ENCODE peak calls at places on chromosome 1, in five cellular contexts. One of them, this sample, is unnamed.
A peak's percentile ranks its signal among the peaks of the same experiment; 100 is the strongest.

GRCh38 chr1:162497723-162498441 is at the start of gene UHMK1:
- DNase-seq in mucosa of descending colon: peak; percentile 94
- DNase-seq in HepG2: peak; percentile 89
- DNase-seq in spleen: peak; percentile 95
- DNase-seq in fibroblast of lung: peak; percentile 92
- DNase-seq in this sample: peak; percentile 90

GRCh38 chr1:98854137-98854536 is 150.5 kb downstream of the PLPPR5 start:
- DNase-seq in HepG2: no peak
- DNase-seq in mucosa of descending colon: no peak
- DNase-seq in spleen: no peak
- DNase-seq in fibroblast of lung: no peak
- DNase-seq in this sample: no peak

GRCh38 chr1:217095050-217095622 is 371.9 kb upstream of the ESRRG start:
- DNase-seq in mucosa of descending colon: no peak
- DNase-seq in fibroblast of lung: no peak
- DNase-seq in spleen: no peak
- DNase-seq in HepG2: no peak
- DNase-seq in this sample: no peak

GRCh38 chr1:40308036-40308727 is 8.9 kb downstream of the COL9A2 start:
- DNase-seq in mucosa of descending colon: no peak
- DNase-seq in spleen: no peak
- DNase-seq in fibroblast of lung: no peak
- DNase-seq in HepG2: no peak
- DNase-seq in this sample: no peak

GRCh38 chr1:245512181-245512888 is 357.6 kb downstream of the KIF26B start:
- DNase-seq in fibroblast of lung: peak; percentile 32
- DNase-seq in HepG2: no peak
- DNase-seq in spleen: no peak
- DNase-seq in mucosa of descending colon: no peak
- DNase-seq in this sample: no peak

GRCh38 chr1:205764578-205764977 is 10.7 kb downstream of the RAB29 start:
- DNase-seq in fibroblast of lung: no peak
- DNase-seq in HepG2: no peak
- DNase-seq in spleen: no peak
- DNase-seq in mucosa of descending colon: no peak
- DNase-seq in this sample: no peak

GRCh38 chr1:239718571-239718970 is 332.2 kb downstream of the CHRM3 start:
- DNase-seq in mucosa of descending colon: no peak
- DNase-seq in spleen: no peak
- DNase-seq in fibroblast of lung: no peak
- DNase-seq in HepG2: no peak
- DNase-seq in this sample: no peak

GRCh38 chr1:91948501-91949355 is 473 bp upstream of the BRDT start:
- DNase-seq in HepG2: no peak
- DNase-seq in fibroblast of lung: no peak
- DNase-seq in spleen: peak; percentile 75
- DNase-seq in mucosa of descending colon: no peak
- DNase-seq in this sample: no peak

GRCh38 chr1:11406845-11407244 is 72.1 kb upstream of the DISP3 start:
- DNase-seq in mucosa of descending colon: no peak
- DNase-seq in spleen: no peak
- DNase-seq in fibroblast of lung: no peak
- DNase-seq in HepG2: no peak
- DNase-seq in this sample: no peak

GRCh38 chr1:32072622-32073386 is at the start of gene TMEM39B:
- DNase-seq in fibroblast of lung: peak; percentile 96
- DNase-seq in spleen: peak; percentile 100
- DNase-seq in HepG2: peak; percentile 85
- DNase-seq in mucosa of descending colon: peak; percentile 98
- DNase-seq in this sample: peak; percentile 88
- H3K4me1 ChIP-seq in fibroblast of lung: peaks cover 7% of the 10 kb centered on the region
- H3K4me1 ChIP-seq in spleen: peaks cover 34% of the 10 kb centered on the region
- H3K4me1 ChIP-seq in HepG2: peaks cover 46% of the 10 kb centered on the region
- H3K4me1 ChIP-seq in mucosa of descending colon: peaks cover 14% of the 10 kb centered on the region
- H3K4me1 ChIP-seq in this sample: no peaks in the 10 kb centered on the region

GRCh38 chr1:212549503-212550017 is 59.0 kb upstream of the ATF3 start:
- DNase-seq in HepG2: no peak
- DNase-seq in spleen: no peak
- DNase-seq in fibroblast of lung: no peak
- DNase-seq in mucosa of descending colon: no peak
- DNase-seq in this sample: no peak
- H3K4me3 ChIP-seq in HepG2: no peak overlapping the region
- H3K4me3 ChIP-seq in spleen: no peak overlapping the region
- H3K4me3 ChIP-seq in fibroblast of lung: no peak overlapping the region
- H3K4me3 ChIP-seq in mucosa of descending colon: no peak overlapping the region
- H3K4me3 ChIP-seq in this sample: no peak overlapping the region

GRCh38 chr1:2826736-2827292 is 25.3 kb upstream of the TTC34 start:
- DNase-seq in mucosa of descending colon: peak; percentile 27
- DNase-seq in HepG2: no peak
- DNase-seq in fibroblast of lung: no peak
- DNase-seq in spleen: no peak
- DNase-seq in this sample: no peak

GRCh38 chr1:2825487-2826189 is 24.1 kb upstream of the TTC34 start:
- DNase-seq in mucosa of descending colon: peak; percentile 25
- DNase-seq in HepG2: no peak
- DNase-seq in fibroblast of lung: no peak
- DNase-seq in spleen: no peak
- DNase-seq in this sample: no peak

GRCh38 chr1:2823921-2824660 is 22.6 kb upstream of the TTC34 start:
- DNase-seq in fibroblast of lung: no peak
- DNase-seq in spleen: no peak
- DNase-seq in HepG2: no peak
- DNase-seq in mucosa of descending colon: peak; percentile 12
- DNase-seq in this sample: no peak

GRCh38 chr1:2826316-2826715 is 24.8 kb upstream of the TTC34 start:
- DNase-seq in mucosa of descending colon: peak; percentile 31
- DNase-seq in fibroblast of lung: no peak
- DNase-seq in spleen: no peak
- DNase-seq in HepG2: no peak
- DNase-seq in this sample: no peak

DNA sequence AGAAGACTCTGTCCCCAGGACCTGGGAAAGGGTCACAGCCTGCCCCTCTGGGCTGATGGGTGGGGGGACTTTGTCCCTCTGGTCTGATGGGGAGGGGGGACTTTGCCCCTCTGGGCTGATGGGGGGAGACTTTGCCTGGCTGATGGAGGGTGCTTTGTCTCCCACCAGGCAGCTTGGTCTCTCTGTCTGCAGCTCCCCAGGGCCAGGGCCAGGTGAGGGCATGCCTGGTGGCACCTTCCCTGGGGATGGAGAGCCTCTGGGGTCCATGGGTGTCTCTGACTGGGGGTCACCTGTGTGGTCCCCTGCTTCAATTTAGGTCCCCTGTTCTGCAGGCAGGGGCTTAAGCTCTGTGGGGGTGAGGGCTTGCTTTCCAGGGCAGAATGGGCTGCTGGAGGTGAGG is 23.5 kb upstream of the TTC34 start:
- DNase-seq in fibroblast of lung: no peak
- DNase-seq in spleen: no peak
- DNase-seq in HepG2: no peak
- DNase-seq in mucosa of descending colon: peak; percentile 17
- DNase-seq in this sample: no peak
- H3K9me3 ChIP-seq in fibroblast of lung: no peaks in the 10 kb centered on the region
- H3K9me3 ChIP-seq in spleen: peaks cover 21% of the 10 kb centered on the region
- H3K9me3 ChIP-seq in HepG2: peaks cover 9% of the 10 kb centered on the region
- H3K9me3 ChIP-seq in mucosa of descending colon: no peaks in the 10 kb centered on the region
- H3K9me3 ChIP-seq in this sample: no peaks in the 10 kb centered on the region

GRCh38 chr1:8024329-8024728 is 1.8 kb downstream of the ERRFI1 start:
- DNase-seq in HepG2: no peak
- DNase-seq in spleen: no peak
- DNase-seq in fibroblast of lung: peak; percentile 22
- DNase-seq in mucosa of descending colon: no peak
- DNase-seq in this sample: no peak
- H3K4me1 ChIP-seq in HepG2: peaks cover 36% of the 10 kb centered on the region
- H3K4me1 ChIP-seq in spleen: peaks cover 34% of the 10 kb centered on the region
- H3K4me1 ChIP-seq in fibroblast of lung: peaks cover 20% of the 10 kb centered on the region
- H3K4me1 ChIP-seq in mucosa of descending colon: peaks cover 19% of the 10 kb centered on the region
- H3K4me1 ChIP-seq in this sample: peaks cover 60% of the 10 kb centered on the region

GRCh38 chr1:114369930-114370329 is 141.1 kb downstream of the TRIM33 start:
- DNase-seq in fibroblast of lung: peak; percentile 24
- DNase-seq in spleen: no peak
- DNase-seq in HepG2: no peak
- DNase-seq in mucosa of descending colon: no peak
- DNase-seq in this sample: no peak
- H3K4me3 ChIP-seq in fibroblast of lung: no peak overlapping the region
- H3K4me3 ChIP-seq in spleen: no peak overlapping the region
- H3K4me3 ChIP-seq in HepG2: no peak overlapping the region
- H3K4me3 ChIP-seq in mucosa of descending colon: no peak overlapping the region
- H3K4me3 ChIP-seq in this sample: no peak overlapping the region

GRCh38 chr1:3026124-3026523 is 4.9 kb downstream of the ACTRT2 start:
- DNase-seq in HepG2: no peak
- DNase-seq in mucosa of descending colon: no peak
- DNase-seq in spleen: no peak
- DNase-seq in fibroblast of lung: no peak
- DNase-seq in this sample: no peak
- H3K9me3 ChIP-seq in HepG2: no peaks in the 10 kb centered on the region
- H3K9me3 ChIP-seq in mucosa of descending colon: no peaks in the 10 kb centered on the region
- H3K9me3 ChIP-seq in spleen: no peaks in the 10 kb centered on the region
- H3K9me3 ChIP-seq in fibroblast of lung: no peaks in the 10 kb centered on the region
- H3K9me3 ChIP-seq in this sample: no peaks in the 10 kb centered on the region